ENCODE peak calls at places on chromosomes 1 and 21, in ten cellular contexts. I is endothelial cell; H is left ventricle myocardium inferior; X is Daoy; Q is HTR-8/SVneo; Z is cardiac fibroblast; O is GM23248; D is stimulated activated CD4-positive, alpha-beta T cell treated with anti-CD3 and anti-CD28 coated beads, Interleukin-12 subunit alpha, Interleukin-12 subunit beta, amount 100 ng/mL, for 48 hours; P is activated naive CD4-positive, alpha-beta T cell; Y is Right ventricle myocardium superior. G is an unnamed sample.

GRCh38 chr1:48644950-48645605 is 131.6 kb downstream of the BEND5 start:
- DNase-seq in Q (no peak), D (no peak), H (no peak), I (no peak), Y (no peak), P (no peak), Z (no peak), O (no peak), X (no peak), G (no peak)

GRCh38 chr1:21927531-21928237 is 9.4 kb downstream of the HSPG2 start:
- DNase-seq in Y (peak), O (peak), D (no peak), Z (peak), I (no peak), P (no peak), Q (no peak), H (peak), X (no peak), G (no peak)

GRCh38 chr1:31919591-31919990 is 18.6 kb downstream of the PTP4A2 start:
- DNase-seq in X (no peak), D (no peak), Y (no peak), P (no peak), H (no peak), Q (no peak), I (no peak), O (no peak), Z (no peak), G (no peak)

GRCh38 chr1:57015071-57015470 is 49.3 kb upstream of the C8B start:
- DNase-seq in I (no peak), O (no peak), Y (peak), H (no peak), Q (no peak), Z (no peak), P (no peak), D (no peak), X (no peak), G (no peak)

GRCh38 chr21:42174173-42174572 is 44.8 kb upstream of the ABCG1 start:
- DNase-seq in Y (no peak), O (no peak), D (no peak), H (no peak), Q (no peak), Z (no peak), X (no peak), I (no peak), P (no peak), G (no peak)

GRCh38 chr1:166908942-166909341 is 32.9 kb upstream of the TADA1 start:
- DNase-seq in H (no peak), I (no peak), O (peak), X (peak), Z (no peak), P (no peak), Q (no peak), Y (no peak), D (no peak), G (no peak)

GRCh38 chr1:40255231-40255630 is 2.8 kb upstream of the ZMPSTE24 start:
- DNase-seq in X (no peak), H (no peak), Y (no peak), I (no peak), Z (no peak), D (no peak), P (no peak), Q (no peak), O (no peak), G (no peak)

GRCh38 chr21:26049803-26050202 is 120.8 kb downstream of the APP start:
- DNase-seq in Z (no peak), X (no peak), I (no peak), D (no peak), P (no peak), O (no peak), Y (no peak), H (no peak), Q (no peak), G (no peak)

GRCh38 chr1:232578681-232579195 is 51.2 kb downstream of the SIPA1L2 start:
- DNase-seq in H (no peak), Q (no peak), O (no peak), D (no peak), X (no peak), P (no peak), I (peak), Y (no peak), Z (peak), G (no peak)